ENCODE peak calls at places on chromosomes 2 and 18, in nine cellular contexts. S is IMR-90; D is Caki2; O is HFF-Myc; Y is activated T-helper 1 cell treated with anti-CD3 and anti-CD28 coated beads, Interleukin-2, amount 50 U/mL, for 16 hours; B is stimulated activated naive CD4-positive, alpha-beta T cell; J is anterior cingulate cortex; V is fibroblast of the conjunctiva; P is GOT3. W is an unnamed sample.

GRCh38 chr2:183035954-183036669 is 2.1 kb downstream of the NCKAP1 start:
- DNase-seq in S (no peak), D (no peak), O (no peak), Y (no peak), B (no peak), J (no peak), V (no peak), P (no peak), W (no peak)

GRCh38 chr2:130387071-130387400 is 31.2 kb downstream of the PTPN18 start:
- DNase-seq in S (no peak), D (no peak), O (no peak), Y (no peak), B (no peak), J (no peak), V (no peak), P (no peak), W (no peak)

GRCh38 chr18:79765491-79766245 is 32.1 kb upstream of the KCNG2 start:
- DNase-seq in S (peak; percentile 44), D (no peak), O (no peak), Y (no peak), B (no peak), J (no peak), V (no peak), P (no peak), W (no peak)

GRCh38 chr18:61290616-61291015 is 42.6 kb upstream of the CDH20 start:
- DNase-seq in S (no peak), D (no peak), O (no peak), Y (no peak), B (no peak), J (no peak), V (no peak), P (no peak), W (no peak)

GRCh38 chr18:21481739-21482138 is 118.8 kb downstream of the ESCO1 start:
- DNase-seq in S (no peak), D (no peak), O (no peak), Y (no peak), B (no peak), J (no peak), V (no peak), P (no peak), W (no peak)

GRCh38 chr2:240877460-240878340 is 9.1 kb downstream of the AGXT start:
- DNase-seq in S (no peak), D (no peak), O (no peak), Y (no peak), B (no peak), J (no peak), V (no peak), P (no peak), W (no peak)

GRCh38 chr2:88167740-88168139 is 2.4 kb upstream of the THNSL2 start:
- DNase-seq in S (no peak), D (no peak), O (no peak), Y (no peak), B (no peak), J (no peak), V (no peak), P (no peak), W (no peak)

GRCh38 chr2:239337122-239337876 is 63.5 kb downstream of the HDAC4 start:
- DNase-seq in S (no peak), D (no peak), O (no peak), Y (no peak), B (no peak), J (no peak), V (no peak), P (no peak), W (no peak)

GRCh38 chr2:216108310-216108966 is 710 bp upstream of the XRCC5 start:
- DNase-seq in S (no peak), D (no peak), O (no peak), Y (no peak), B (no peak), J (no peak), V (no peak), P (no peak), W (no peak)

W was measured in T1000.